ENCODE peak calls at places on chromosome 6, in four cellular contexts. One of them, this sample, is unnamed.

GRCh38 chr6:53411451-53411850 is 62.7 kb upstream of the ELOVL5 start:
- DNase-seq in foreskin fibroblast: no peak
- DNase-seq in bronchial epithelial cell: peak
- DNase-seq in GM12865: no peak
- DNase-seq in this sample: no peak

GRCh38 chr6:166586424-166587156 is at the start of gene RAMACL:
- DNase-seq in foreskin fibroblast: no peak
- DNase-seq in bronchial epithelial cell: peak
- DNase-seq in GM12865: peak
- DNase-seq in this sample: peak

GRCh38 chr6:51514396-51515051 is 572.9 kb downstream of the PKHD1 start:
- DNase-seq in foreskin fibroblast: no peak
- DNase-seq in bronchial epithelial cell: peak
- DNase-seq in GM12865: no peak
- DNase-seq in this sample: no peak

GRCh38 chr6:134117409-134117808 is 65.0 kb upstream of the SLC2A12 start:
- DNase-seq in foreskin fibroblast: peak
- DNase-seq in bronchial epithelial cell: no peak
- DNase-seq in GM12865: no peak
- DNase-seq in this sample: no peak

GRCh38 chr6:8149350-8149749 is 47.0 kb upstream of the EEF1E1 start:
- DNase-seq in foreskin fibroblast: no peak
- DNase-seq in bronchial epithelial cell: peak
- DNase-seq in GM12865: no peak
- DNase-seq in this sample: no peak

GRCh38 chr6:14059791-14060436 is 57.7 kb upstream of the CD83 start:
- DNase-seq in foreskin fibroblast: no peak
- DNase-seq in bronchial epithelial cell: peak
- DNase-seq in GM12865: no peak
- DNase-seq in this sample: no peak

GRCh38 chr6:35648203-35648602 is 40.5 kb downstream of the FKBP5 start:
- DNase-seq in foreskin fibroblast: no peak
- DNase-seq in bronchial epithelial cell: no peak
- DNase-seq in GM12865: no peak
- DNase-seq in this sample: no peak

GRCh38 chr6:159992366-159992765 is 23.5 kb downstream of the IGF2R start:
- DNase-seq in foreskin fibroblast: no peak
- DNase-seq in bronchial epithelial cell: no peak
- DNase-seq in GM12865: no peak
- DNase-seq in this sample: no peak

GRCh38 chr6:137370871-137371633 is 123.1 kb downstream of the OLIG3 start:
- DNase-seq in foreskin fibroblast: no peak
- DNase-seq in bronchial epithelial cell: no peak
- DNase-seq in GM12865: peak
- DNase-seq in this sample: no peak

GRCh38 chr6:116884530-116884929 is 7.5 kb downstream of the RFX6 start:
- DNase-seq in foreskin fibroblast: no peak
- DNase-seq in bronchial epithelial cell: no peak
- DNase-seq in GM12865: no peak
- DNase-seq in this sample: no peak

GRCh38 chr6:25013249-25013648 is 77.5 kb upstream of the RIPOR2 start:
- DNase-seq in foreskin fibroblast: no peak
- DNase-seq in bronchial epithelial cell: no peak
- DNase-seq in GM12865: no peak
- DNase-seq in this sample: no peak

GRCh38 chr6:1439349-1439748 is 50.0 kb downstream of the FOXF2 start:
- DNase-seq in foreskin fibroblast: no peak
- DNase-seq in bronchial epithelial cell: no peak
- DNase-seq in GM12865: no peak
- DNase-seq in this sample: no peak

GRCh38 chr6:166687070-166687469 is 60.0 kb upstream of the RPS6KA2 start:
- DNase-seq in foreskin fibroblast: no peak
- DNase-seq in bronchial epithelial cell: no peak
- DNase-seq in GM12865: no peak
- DNase-seq in this sample: no peak

GRCh38 chr6:118269659-118270058 is 278.4 kb upstream of the PLN start:
- DNase-seq in foreskin fibroblast: no peak
- DNase-seq in bronchial epithelial cell: no peak
- DNase-seq in GM12865: no peak
- DNase-seq in this sample: no peak

GRCh38 chr6:1581120-1581991 is 28.4 kb upstream of the FOXC1 start:
- DNase-seq in foreskin fibroblast: no peak
- DNase-seq in bronchial epithelial cell: no peak
- DNase-seq in GM12865: no peak
- DNase-seq in this sample: no peak

GRCh38 chr6:124073820-124074587 is 270.3 kb downstream of the NKAIN2 start:
- DNase-seq in foreskin fibroblast: no peak
- DNase-seq in bronchial epithelial cell: no peak
- DNase-seq in GM12865: no peak
- DNase-seq in this sample: no peak

DNA sequence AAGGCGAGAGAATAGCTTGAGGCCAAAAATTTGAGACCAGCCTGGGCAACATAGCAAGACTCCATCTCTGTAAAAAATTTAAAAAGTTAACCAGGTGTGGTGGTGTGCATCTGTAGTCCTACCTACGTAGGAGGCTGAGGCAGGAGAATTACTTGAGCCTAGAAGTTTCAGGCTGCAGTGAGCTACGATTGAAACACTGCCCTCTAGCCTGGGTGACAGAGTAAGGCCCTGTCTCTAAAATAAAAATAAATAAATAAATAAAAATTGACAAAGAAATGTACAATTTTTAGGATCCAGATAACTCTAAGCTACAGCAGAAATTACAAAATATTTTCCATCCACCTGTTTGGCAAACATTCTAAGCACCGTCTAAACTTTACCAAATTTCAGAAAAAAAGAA is 941.0 kb upstream of the ADGRB3 start:
- DNase-seq in foreskin fibroblast: no peak
- DNase-seq in bronchial epithelial cell: no peak
- DNase-seq in GM12865: no peak
- DNase-seq in this sample: no peak
- TF ChIP-seq CTCF in foreskin fibroblast: no peak
- TF ChIP-seq CTCF in bronchial epithelial cell: peak
- TF ChIP-seq CTCF in GM12865: no peak
- TF ChIP-seq CTCF in this sample: no peak

GRCh38 chr6:107140581-107140980 is 25.3 kb upstream of the BEND3 start:
- DNase-seq in foreskin fibroblast: no peak
- DNase-seq in bronchial epithelial cell: no peak
- DNase-seq in GM12865: no peak
- DNase-seq in this sample: no peak

DNA sequence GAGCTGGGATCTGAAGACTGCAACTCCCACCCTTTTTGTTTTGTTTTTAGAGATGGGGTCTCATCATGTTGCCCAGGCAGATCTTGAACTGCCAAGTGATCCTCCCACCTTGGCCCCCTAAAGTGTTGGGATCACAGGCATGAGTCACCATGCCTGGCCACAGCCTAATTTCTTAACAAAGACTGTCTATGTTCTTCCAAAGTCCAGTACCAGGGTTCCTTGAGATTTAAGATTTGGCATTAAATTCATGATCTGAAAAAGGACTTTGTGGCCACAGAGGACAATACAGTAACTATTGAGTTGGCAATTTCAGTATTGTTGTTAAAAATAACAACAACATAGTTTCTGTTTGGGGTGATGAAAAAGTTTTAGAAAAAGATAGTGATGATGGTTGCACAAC is 28.7 kb upstream of the BEND3 start:
- DNase-seq in foreskin fibroblast: no peak
- DNase-seq in bronchial epithelial cell: no peak
- DNase-seq in GM12865: peak
- DNase-seq in this sample: no peak
- TF ChIP-seq CTCF in foreskin fibroblast: no peak
- TF ChIP-seq CTCF in bronchial epithelial cell: no peak
- TF ChIP-seq CTCF in GM12865: no peak
- TF ChIP-seq CTCF in this sample: no peak

DNA sequence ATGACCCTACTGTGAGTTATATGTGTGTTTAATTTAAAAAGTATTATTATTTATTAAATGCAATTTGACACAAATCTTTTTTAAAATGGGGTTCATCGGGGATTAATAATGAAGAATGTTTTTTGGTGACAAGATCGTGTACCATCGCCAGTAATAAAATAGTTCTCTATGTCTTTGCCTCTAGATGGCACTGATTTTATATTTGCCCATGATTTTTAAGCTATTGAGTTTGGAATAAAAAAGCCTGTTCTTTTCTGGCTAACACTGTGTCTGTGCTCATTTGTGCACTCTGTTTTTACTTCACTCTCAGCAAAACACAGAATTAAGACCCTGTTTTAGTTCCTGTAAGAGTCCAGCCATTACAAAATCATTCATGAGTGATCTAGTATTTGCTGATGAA is 127.0 kb downstream of the FARS2 start:
- DNase-seq in foreskin fibroblast: no peak
- DNase-seq in bronchial epithelial cell: no peak
- DNase-seq in GM12865: no peak
- DNase-seq in this sample: no peak
- TF ChIP-seq CTCF in foreskin fibroblast: no peak
- TF ChIP-seq CTCF in bronchial epithelial cell: no peak
- TF ChIP-seq CTCF in GM12865: no peak
- TF ChIP-seq CTCF in this sample: no peak

GRCh38 chr6:72709436-72709835 is 87.6 kb downstream of the KCNQ5 start:
- DNase-seq in foreskin fibroblast: peak
- DNase-seq in bronchial epithelial cell: no peak
- DNase-seq in GM12865: no peak
- DNase-seq in this sample: no peak
- TF ChIP-seq CTCF in foreskin fibroblast: no peak
- TF ChIP-seq CTCF in bronchial epithelial cell: no peak
- TF ChIP-seq CTCF in GM12865: no peak
- TF ChIP-seq CTCF in this sample: no peak

GRCh38 chr6:27616313-27617045 is 143.6 kb upstream of the ZNF184 start:
- DNase-seq in foreskin fibroblast: no peak
- DNase-seq in bronchial epithelial cell: no peak
- DNase-seq in GM12865: no peak
- DNase-seq in this sample: no peak

GRCh38 chr6:27617046-27617687 is 144.3 kb upstream of the ZNF184 start:
- DNase-seq in foreskin fibroblast: no peak
- DNase-seq in bronchial epithelial cell: peak
- DNase-seq in GM12865: peak
- DNase-seq in this sample: no peak

GRCh38 chr6:27623103-27623502 is 150.2 kb upstream of the ZNF184 start:
- DNase-seq in foreskin fibroblast: no peak
- DNase-seq in bronchial epithelial cell: no peak
- DNase-seq in GM12865: no peak
- DNase-seq in this sample: no peak

GRCh38 chr6:27619436-27619835 is 146.5 kb upstream of the ZNF184 start:
- DNase-seq in foreskin fibroblast: no peak
- DNase-seq in bronchial epithelial cell: no peak
- DNase-seq in GM12865: no peak
- DNase-seq in this sample: no peak

GRCh38 chr6:27617700-27618689 is 145.1 kb upstream of the ZNF184 start:
- DNase-seq in foreskin fibroblast: no peak
- DNase-seq in bronchial epithelial cell: peak
- DNase-seq in GM12865: peak
- DNase-seq in this sample: no peak
- TF ChIP-seq CTCF in foreskin fibroblast: peak
- TF ChIP-seq CTCF in bronchial epithelial cell: no peak
- TF ChIP-seq CTCF in GM12865: no peak
- TF ChIP-seq CTCF in this sample: no peak

GRCh38 chr6:158219229-158219628 is 51.1 kb downstream of the GTF2H5 start:
- DNase-seq in foreskin fibroblast: peak
- DNase-seq in bronchial epithelial cell: peak
- DNase-seq in GM12865: no peak
- DNase-seq in this sample: no peak
- TF ChIP-seq CTCF in foreskin fibroblast: no peak
- TF ChIP-seq CTCF in bronchial epithelial cell: no peak
- TF ChIP-seq CTCF in GM12865: no peak
- TF ChIP-seq CTCF in this sample: no peak

GRCh38 chr6:136208783-136209182 is 41.3 kb downstream of the MTFR2 start:
- DNase-seq in foreskin fibroblast: no peak
- DNase-seq in bronchial epithelial cell: no peak
- DNase-seq in GM12865: no peak
- DNase-seq in this sample: no peak
- TF ChIP-seq CTCF in foreskin fibroblast: no peak
- TF ChIP-seq CTCF in bronchial epithelial cell: no peak
- TF ChIP-seq CTCF in GM12865: no peak
- TF ChIP-seq CTCF in this sample: no peak

This sample was measured in mucosa of descending colon.